ENCODE peak calls at places on chromosomes 3 and 15, in five cellular contexts. Q is iris pigment epithelial cell, L is AG20443, D is frontal cortex, S is head of caudate nucleus. J is an unnamed sample.

GRCh38 chr15:25188051-25188450 is 233.3 kb downstream of the SNRPN start:
- DNase-seq in D (no peak), Q (no peak), S (no peak), L (no peak), J (no peak)

GRCh38 chr3:13841141-13841540 is 38.7 kb downstream of the WNT7A start:
- DNase-seq in S (no peak), L (no peak), Q (no peak), D (no peak), J (no peak)

GRCh38 chr3:159239054-159239453 is 437.2 kb downstream of the MFSD1 start:
- DNase-seq in S (no peak), D (no peak), Q (peak; percentile 86), L (no peak), J (no peak)

GRCh38 chr3:23402728-23403505 is 199.8 kb downstream of the UBE2E2 start:
- DNase-seq in Q (no peak), D (no peak), S (no peak), L (no peak), J (no peak)

GRCh38 chr15:76337739-76338554 is 1.4 kb downstream of the ISL2 start:
- DNase-seq in Q (no peak), S (no peak), L (no peak), D (peak; percentile 58), J (no peak)

GRCh38 chr15:52069559-52069958 is 43.0 kb downstream of the BCL2L10 start:
- DNase-seq in Q (no peak), S (no peak), L (no peak), D (no peak), J (no peak)

GRCh38 chr3:33645060-33645841 is 72.8 kb downstream of the CLASP2 start:
- DNase-seq in D (no peak), S (peak; percentile 66), L (peak; percentile 45), Q (peak; percentile 47), J (peak; percentile 26)

GRCh38 chr3:57019057-57019456 is 41.4 kb upstream of the SPATA12 start:
- DNase-seq in D (no peak), Q (no peak), S (no peak), L (no peak), J (no peak)

GRCh38 chr3:94548581-94549316 is 485.9 kb downstream of the NSUN3 start:
- DNase-seq in Q (no peak), S (no peak), D (no peak), L (no peak), J (no peak)

GRCh38 chr3:194586839-194587238 is 46.4 kb downstream of the TMEM44 start:
- DNase-seq in Q (peak; percentile 86), S (no peak), L (peak; percentile 52), D (no peak), J (no peak)

GRCh38 chr15:65246026-65246714 is 34.9 kb upstream of the CILP start:
- DNase-seq in D (no peak), Q (no peak), S (no peak), L (no peak), J (no peak)

GRCh38 chr3:162643245-162643644 is 1146.6 kb downstream of the OTOL1 start:
- DNase-seq in L (no peak), D (no peak), S (no peak), Q (no peak), J (no peak)

GRCh38 chr3:36957862-36958686 is 13.2 kb upstream of the TRANK1 start:
- DNase-seq in L (peak; percentile 67), Q (peak; percentile 75), D (no peak), S (no peak), J (no peak)

GRCh38 chr15:40340740-40341400 is at the start of gene CCDC9B:
- DNase-seq in D (peak; percentile 79), L (peak; percentile 93), Q (peak; percentile 86), S (peak; percentile 92), J (no peak)

GRCh38 chr15:22949074-22949547 is 31.1 kb downstream of the CYFIP1 start:
- DNase-seq in D (no peak), L (peak; percentile 84), Q (peak; percentile 23), S (no peak), J (peak; percentile 48)

GRCh38 chr15:94972314-94972713 is 741.0 kb downstream of the MCTP2 start:
- DNase-seq in L (peak; percentile 29), S (no peak), Q (peak; percentile 39), D (no peak), J (no peak)

GRCh38 chr3:52848617-52849016 is 13.8 kb upstream of the MUSTN1 start:
- DNase-seq in S (no peak), L (peak; percentile 76), Q (peak; percentile 88), D (no peak), J (no peak)

GRCh38 chr15:61195116-61196002 is 33.7 kb downstream of the RORA start:
- DNase-seq in D (no peak), Q (peak; percentile 50), S (no peak), L (peak; percentile 44), J (no peak)

GRCh38 chr15:57610130-57610529 is 18.4 kb downstream of the MYZAP start:
- DNase-seq in D (no peak), Q (peak; percentile 82), L (peak; percentile 78), S (no peak), J (no peak)

GRCh38 chr15:88331291-88331690 is 74.8 kb upstream of the NTRK3 start:
- DNase-seq in Q (no peak), L (peak; percentile 51), S (peak; percentile 29), D (no peak), J (peak; percentile 44)

GRCh38 chr15:76756371-76756770 is 148.8 kb downstream of the SCAPER start:
- DNase-seq in L (no peak), S (no peak), D (no peak), Q (peak; percentile 37), J (no peak)

J was measured in D721Med.